ENCODE peak calls at places on chromosome 21, in ten cellular contexts. C, V, J, R, L, Y, A, I, G and W are unnamed samples.

GRCh38 chr21:42837421-42838211 is 41.7 kb downstream of the WDR4 start:
- DNase-seq in G (no peak), L (no peak), V (peak), J (peak), R (no peak), I (no peak), C (no peak), Y (no peak), A (no peak), W (no peak)

GRCh38 chr21:19244502-19245187 is 841.1 kb upstream of the TMPRSS15 start:
- DNase-seq in V (no peak), G (no peak), I (no peak), R (no peak), J (no peak), Y (no peak), A (no peak), C (no peak), L (no peak), W (no peak)

GRCh38 chr21:34598931-34599400 is 15.9 kb downstream of the RCAN1 start:
- DNase-seq in A (no peak), J (no peak), I (no peak), C (no peak), V (no peak), L (no peak), G (no peak), Y (no peak), R (no peak), W (no peak)

GRCh38 chr21:42555756-42556438 is 42.2 kb downstream of the SLC37A1 start:
- DNase-seq in R (no peak), J (no peak), G (no peak), C (no peak), Y (no peak), L (no peak), I (no peak), V (no peak), A (peak), W (no peak)

GRCh38 chr21:17679002-17679600 is 66.4 kb upstream of the BTG3 start:
- DNase-seq in G (no peak), A (no peak), C (no peak), Y (peak), V (no peak), R (peak), L (peak), I (peak), J (no peak), W (no peak)

GRCh38 chr21:46116189-46116845 is 18.4 kb downstream of the COL6A2 start:
- DNase-seq in R (no peak), I (no peak), C (peak), G (peak), L (no peak), A (no peak), V (peak), Y (no peak), J (no peak), W (no peak)

GRCh38 chr21:17454315-17455027 is 58.4 kb upstream of the CXADR start:
- DNase-seq in L (peak), Y (peak), C (peak), G (peak), A (no peak), V (peak), J (no peak), R (peak), I (no peak), W (peak)

GRCh38 chr21:25385912-25386474 is 221.3 kb downstream of the MRPL39 start:
- DNase-seq in I (peak), C (peak), V (no peak), A (no peak), G (peak), R (peak), Y (peak), J (peak), L (peak), W (peak)

GRCh38 chr21:46058339-46059145 is 39.4 kb upstream of the COL6A2 start:
- DNase-seq in I (no peak), Y (no peak), G (peak), C (no peak), A (no peak), J (peak), R (no peak), V (peak), L (no peak), W (no peak)

GRCh38 chr21:41071410-41071809 is 96.5 kb upstream of the BACE2 start:
- DNase-seq in Y (no peak), V (no peak), G (peak), J (no peak), I (no peak), C (peak), A (no peak), R (no peak), L (no peak), W (no peak)

GRCh38 chr21:46624050-46624449 is 11.4 kb upstream of the PRMT2 start:
- DNase-seq in V (no peak), L (no peak), R (no peak), I (no peak), A (no peak), J (no peak), Y (no peak), C (no peak), G (no peak), W (no peak)

GRCh38 chr21:45982758-45983731 is 1.5 kb downstream of the COL6A1 start:
- DNase-seq in V (peak), J (no peak), I (no peak), C (no peak), G (no peak), A (peak), R (no peak), L (no peak), Y (no peak), W (peak)

GRCh38 chr21:42461881-42462877 is 33.8 kb downstream of the RSPH1 start:
- DNase-seq in C (peak), Y (no peak), I (no peak), V (no peak), R (no peak), A (peak), G (no peak), L (no peak), J (peak), W (no peak)

GRCh38 chr21:46634966-46635323 is 529 bp upstream of the PRMT2 start:
- DNase-seq in L (peak), V (peak), Y (peak), R (peak), J (peak), G (peak), I (peak), A (no peak), C (no peak), W (no peak)

GRCh38 chr21:15552914-15553491 is 176.8 kb upstream of the USP25 start:
- DNase-seq in L (no peak), G (no peak), J (no peak), A (no peak), R (peak), V (no peak), C (no peak), Y (no peak), I (no peak), W (no peak)

GRCh38 chr21:14995695-14996490 is 68.9 kb downstream of the NRIP1 start:
- DNase-seq in Y (peak), J (no peak), A (no peak), C (peak), V (no peak), I (no peak), L (peak), R (no peak), G (no peak), W (peak)

GRCh38 chr21:46191257-46191685 is 7.0 kb upstream of the SPATC1L start:
- DNase-seq in L (peak), C (no peak), R (no peak), Y (peak), V (peak), J (peak), G (peak), I (no peak), A (no peak), W (no peak)

DNA sequence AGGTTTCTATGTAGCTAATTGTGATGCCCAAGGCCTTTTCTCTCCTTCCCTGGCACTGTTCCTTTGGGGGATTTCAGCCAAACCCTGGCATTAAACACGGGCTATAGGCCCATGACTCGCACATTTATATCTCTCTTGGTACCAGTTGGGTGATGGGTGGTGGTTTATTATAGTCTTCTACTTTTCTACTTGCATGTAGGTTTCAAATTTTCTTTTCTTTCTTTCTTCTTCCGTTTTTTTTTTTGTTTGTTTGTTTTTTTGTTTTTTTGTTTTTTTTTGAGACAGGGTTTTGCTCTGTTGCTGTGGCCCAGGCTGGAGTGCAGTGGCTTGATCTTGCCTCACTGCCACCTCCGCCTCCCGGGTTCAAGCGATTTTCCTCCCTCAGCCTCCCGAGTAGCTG is 1.1 kb downstream of the IL10RB start:
- DNase-seq in G (no peak), L (no peak), J (no peak), C (no peak), A (no peak), Y (no peak), V (no peak), I (no peak), R (no peak), W (no peak)
- TF ChIP-seq POLR2A in G (no peak), L (no peak), J (no peak), C (no peak), A (no peak), Y (no peak), V (no peak), I (no peak), R (no peak), W (no peak)

GRCh38 chr21:21801921-21802320 is 803.7 kb downstream of the NCAM2 start:
- DNase-seq in R (no peak), A (no peak), V (no peak), I (no peak), C (no peak), G (no peak), L (no peak), J (no peak), Y (no peak), W (no peak)
- TF ChIP-seq CTCF in R (no peak), A (no peak), V (no peak), I (no peak), C (no peak), G (no peak), L (no peak), J (no peak), Y (no peak), W (no peak)

GRCh38 chr21:31731112-31731801 is 661 bp downstream of the SCAF4 start:
- DNase-seq in Y (peak), A (peak), R (peak), L (no peak), G (peak), C (peak), J (peak), I (peak), V (peak), W (peak)

GRCh38 chr21:31731802-31732537 is at the start of gene SCAF4:
- DNase-seq in A (peak), J (peak), G (peak), L (peak), V (peak), C (peak), I (peak), R (peak), Y (peak), W (peak)

GRCh38 chr21:31729622-31730343 is 2.1 kb downstream of the SCAF4 start:
- DNase-seq in J (no peak), L (no peak), Y (no peak), I (no peak), A (no peak), G (no peak), R (no peak), C (no peak), V (no peak), W (no peak)

GRCh38 chr21:31728952-31729351 is 3.0 kb downstream of the SCAF4 start:
- DNase-seq in R (no peak), I (no peak), A (no peak), J (no peak), Y (no peak), V (no peak), G (no peak), C (no peak), L (no peak), W (no peak)

GRCh38 chr21:31730687-31731111 is 1.2 kb downstream of the SCAF4 start:
- DNase-seq in J (no peak), V (no peak), Y (no peak), L (peak), G (peak), I (peak), A (no peak), C (no peak), R (peak), W (peak)
- TF ChIP-seq POLR2A in J (no peak), V (no peak), Y (no peak), L (no peak), G (no peak), I (no peak), A (no peak), C (no peak), R (no peak), W (no peak)

DNA sequence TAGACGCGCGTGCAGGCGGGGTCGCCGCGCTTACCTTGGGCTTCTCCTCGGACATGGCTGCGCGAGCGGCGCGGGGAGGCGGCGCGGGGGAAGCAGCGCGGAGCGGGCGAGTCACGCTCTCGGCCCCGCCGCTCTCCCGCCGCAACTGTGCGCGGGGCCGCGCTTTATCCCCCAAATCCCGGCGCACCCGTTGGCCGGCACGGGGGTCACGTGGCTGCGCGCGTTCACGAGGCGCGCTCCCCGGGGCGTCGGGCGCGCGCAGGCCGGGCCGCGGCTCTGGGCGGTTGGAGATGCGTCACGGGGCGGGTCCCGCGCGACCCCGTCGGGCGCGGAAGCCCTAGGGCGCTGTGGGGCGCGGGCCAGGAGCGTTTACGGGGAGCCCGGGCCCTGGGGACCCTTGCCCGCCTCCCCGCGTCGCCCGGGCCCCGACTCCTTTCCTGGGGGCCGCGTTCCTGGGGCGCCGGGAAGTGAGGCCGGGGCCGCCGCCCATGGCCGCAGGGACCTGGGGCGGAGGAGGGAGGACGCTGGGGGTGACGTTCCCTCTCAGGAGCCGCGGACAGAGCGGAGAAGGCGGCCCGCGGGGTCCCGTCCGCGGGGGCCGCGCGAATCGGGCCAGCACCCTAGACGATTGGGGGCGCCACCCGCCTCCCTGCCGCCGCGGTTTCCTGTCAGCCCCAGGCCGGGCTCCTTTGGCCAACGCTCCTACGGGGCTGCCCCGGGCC is at the start of gene SUMO3:
- DNase-seq in C (peak), Y (peak), R (peak), A (peak), G (peak), I (peak), V (peak), J (peak), L (peak), W (peak)
- TF ChIP-seq CTCF in C (no peak), Y (no peak), R (no peak), A (no peak), G (no peak), I (no peak), V (no peak), J (no peak), L (no peak), W (no peak)

GRCh38 chr21:36535618-36536241 is 55.8 kb upstream of the CLDN14 start:
- DNase-seq in J (no peak), V (no peak), G (no peak), C (no peak), A (no peak), Y (no peak), L (no peak), R (no peak), I (no peak), W (no peak)
- TF ChIP-seq POLR2A in J (no peak), V (no peak), G (no peak), C (no peak), A (no peak), Y (no peak), L (no peak), R (no peak), I (no peak), W (no peak)